ENCODE peak calls at places on chromosomes 3 and 15, in nine cellular contexts. One of them, this sample, is unnamed.

GRCh38 chr15:67064607-67065530 is 533 bp upstream of the SMAD3 start:
- DNase-seq in SW480: no peak
- DNase-seq in WERI-Rb-1: no peak
- DNase-seq in Panc1: no peak
- DNase-seq in HT1080: no peak
- DNase-seq in HAP-1: peak; percentile 82
- DNase-seq in fibroblast of the aortic adventitia: no peak
- DNase-seq in T-helper 2 cell: peak; percentile 13
- DNase-seq in HEK293T: peak; percentile 66
- DNase-seq in this sample: no peak

GRCh38 chr3:150879141-150879540 is 26.1 kb downstream of the MINDY4B start:
- DNase-seq in SW480: no peak
- DNase-seq in WERI-Rb-1: no peak
- DNase-seq in Panc1: no peak
- DNase-seq in HT1080: no peak
- DNase-seq in HAP-1: no peak
- DNase-seq in fibroblast of the aortic adventitia: no peak
- DNase-seq in T-helper 2 cell: no peak
- DNase-seq in HEK293T: no peak
- DNase-seq in this sample: no peak

GRCh38 chr3:127170794-127171193 is 22.1 kb upstream of the PRR23E start:
- DNase-seq in SW480: no peak
- DNase-seq in WERI-Rb-1: peak; percentile 46
- DNase-seq in Panc1: no peak
- DNase-seq in HT1080: peak; percentile 75
- DNase-seq in HAP-1: no peak
- DNase-seq in fibroblast of the aortic adventitia: peak; percentile 40
- DNase-seq in T-helper 2 cell: no peak
- DNase-seq in HEK293T: no peak
- DNase-seq in this sample: peak; percentile 15

GRCh38 chr3:196073188-196073838 is 8.6 kb downstream of the TFRC start:
- DNase-seq in SW480: peak; percentile 63
- DNase-seq in WERI-Rb-1: peak; percentile 36
- DNase-seq in Panc1: no peak
- DNase-seq in HT1080: peak; percentile 72
- DNase-seq in HAP-1: peak; percentile 75
- DNase-seq in fibroblast of the aortic adventitia: peak; percentile 73
- DNase-seq in T-helper 2 cell: peak; percentile 56
- DNase-seq in HEK293T: peak; percentile 55
- DNase-seq in this sample: peak; percentile 62

GRCh38 chr3:107910713-107911259 is 180.0 kb downstream of the CD47 start:
- DNase-seq in SW480: no peak
- DNase-seq in WERI-Rb-1: no peak
- DNase-seq in Panc1: no peak
- DNase-seq in HT1080: no peak
- DNase-seq in HAP-1: no peak
- DNase-seq in fibroblast of the aortic adventitia: no peak
- DNase-seq in T-helper 2 cell: no peak
- DNase-seq in HEK293T: no peak
- DNase-seq in this sample: no peak

GRCh38 chr3:119700269-119700919 is 2.4 kb upstream of the CFAP91 start:
- DNase-seq in SW480: peak; percentile 20
- DNase-seq in WERI-Rb-1: no peak
- DNase-seq in Panc1: no peak
- DNase-seq in HT1080: peak; percentile 73
- DNase-seq in HAP-1: no peak
- DNase-seq in fibroblast of the aortic adventitia: peak; percentile 41
- DNase-seq in T-helper 2 cell: no peak
- DNase-seq in HEK293T: no peak
- DNase-seq in this sample: peak; percentile 23

GRCh38 chr3:156795890-156796451 is 30.2 kb upstream of the LEKR1 start:
- DNase-seq in SW480: no peak
- DNase-seq in WERI-Rb-1: no peak
- DNase-seq in Panc1: no peak
- DNase-seq in HT1080: peak; percentile 50
- DNase-seq in HAP-1: no peak
- DNase-seq in fibroblast of the aortic adventitia: peak; percentile 7
- DNase-seq in T-helper 2 cell: no peak
- DNase-seq in HEK293T: no peak
- DNase-seq in this sample: peak; percentile 75

GRCh38 chr15:68623301-68623892 is 44.6 kb downstream of the CORO2B start:
- DNase-seq in SW480: no peak
- DNase-seq in WERI-Rb-1: peak; percentile 97
- DNase-seq in Panc1: no peak
- DNase-seq in HT1080: no peak
- DNase-seq in HAP-1: no peak
- DNase-seq in fibroblast of the aortic adventitia: peak; percentile 64
- DNase-seq in T-helper 2 cell: no peak
- DNase-seq in HEK293T: no peak
- DNase-seq in this sample: no peak

GRCh38 chr3:126245811-126246727 is 65.7 kb upstream of the ALDH1L1 start:
- DNase-seq in SW480: peak; percentile 33
- DNase-seq in WERI-Rb-1: peak; percentile 59
- DNase-seq in Panc1: no peak
- DNase-seq in HT1080: peak; percentile 26
- DNase-seq in HAP-1: peak; percentile 73
- DNase-seq in fibroblast of the aortic adventitia: peak; percentile 81
- DNase-seq in T-helper 2 cell: no peak
- DNase-seq in HEK293T: peak; percentile 68
- DNase-seq in this sample: no peak

GRCh38 chr15:77832874-77833273 is 200.2 kb upstream of the LINGO1 start:
- DNase-seq in SW480: no peak
- DNase-seq in WERI-Rb-1: no peak
- DNase-seq in Panc1: no peak
- DNase-seq in HT1080: no peak
- DNase-seq in HAP-1: no peak
- DNase-seq in fibroblast of the aortic adventitia: no peak
- DNase-seq in T-helper 2 cell: no peak
- DNase-seq in HEK293T: no peak
- DNase-seq in this sample: no peak

GRCh38 chr15:64019764-64020163 is 26.5 kb downstream of the DAPK2 start:
- DNase-seq in SW480: no peak
- DNase-seq in WERI-Rb-1: peak; percentile 39
- DNase-seq in Panc1: peak; percentile 62
- DNase-seq in HT1080: no peak
- DNase-seq in HAP-1: no peak
- DNase-seq in fibroblast of the aortic adventitia: no peak
- DNase-seq in T-helper 2 cell: no peak
- DNase-seq in HEK293T: no peak
- DNase-seq in this sample: no peak

GRCh38 chr15:85839637-85840036 is 44.9 kb upstream of the KLHL25 start:
- DNase-seq in SW480: no peak
- DNase-seq in WERI-Rb-1: no peak
- DNase-seq in Panc1: no peak
- DNase-seq in HT1080: no peak
- DNase-seq in HAP-1: no peak
- DNase-seq in fibroblast of the aortic adventitia: no peak
- DNase-seq in T-helper 2 cell: no peak
- DNase-seq in HEK293T: no peak
- DNase-seq in this sample: no peak

GRCh38 chr15:100714749-100715342 is 112.5 kb downstream of the ASB7 start:
- DNase-seq in SW480: no peak
- DNase-seq in WERI-Rb-1: no peak
- DNase-seq in Panc1: no peak
- DNase-seq in HT1080: no peak
- DNase-seq in HAP-1: no peak
- DNase-seq in fibroblast of the aortic adventitia: no peak
- DNase-seq in T-helper 2 cell: no peak
- DNase-seq in HEK293T: no peak
- DNase-seq in this sample: no peak

GRCh38 chr3:43455233-43455632 is 166.6 kb downstream of the ANO10 start:
- DNase-seq in SW480: peak; percentile 87
- DNase-seq in WERI-Rb-1: no peak
- DNase-seq in Panc1: peak; percentile 15
- DNase-seq in HT1080: peak; percentile 88
- DNase-seq in HAP-1: no peak
- DNase-seq in fibroblast of the aortic adventitia: peak; percentile 45
- DNase-seq in T-helper 2 cell: no peak
- DNase-seq in HEK293T: no peak
- DNase-seq in this sample: peak; percentile 78

GRCh38 chr15:90400005-90400758 is 12.1 kb downstream of the IQGAP1 start:
- DNase-seq in SW480: no peak
- DNase-seq in WERI-Rb-1: no peak
- DNase-seq in Panc1: no peak
- DNase-seq in HT1080: no peak
- DNase-seq in HAP-1: no peak
- DNase-seq in fibroblast of the aortic adventitia: no peak
- DNase-seq in T-helper 2 cell: no peak
- DNase-seq in HEK293T: peak; percentile 21
- DNase-seq in this sample: no peak

GRCh38 chr3:58414538-58415197 is 19.0 kb downstream of the PDHB start:
- DNase-seq in SW480: peak; percentile 67
- DNase-seq in WERI-Rb-1: peak; percentile 24
- DNase-seq in Panc1: no peak
- DNase-seq in HT1080: peak; percentile 66
- DNase-seq in HAP-1: peak; percentile 66
- DNase-seq in fibroblast of the aortic adventitia: peak; percentile 88
- DNase-seq in T-helper 2 cell: no peak
- DNase-seq in HEK293T: peak; percentile 64
- DNase-seq in this sample: peak; percentile 75